ENCODE peak calls at places on chromosome 11, in six cellular contexts. M, A, P, Y, O and E are unnamed samples.

GRCh38 chr11:133903875-133904817 is 52.6 kb downstream of the IGSF9B start:
- DNase-seq in M (no peak), A (no peak), P (no peak), Y (no peak), O (no peak), E (no peak)

GRCh38 chr11:3227568-3228444 is 4.4 kb downstream of the MRGPRE start:
- DNase-seq in M (no peak), A (no peak), P (no peak), Y (no peak), O (no peak), E (no peak)

GRCh38 chr11:32056445-32056844 is 34.4 kb upstream of the RCN1 start:
- DNase-seq in M (no peak), A (no peak), P (no peak), Y (peak; percentile 42), O (peak; percentile 57), E (no peak)

GRCh38 chr11:46710821-46711269 is 8.2 kb upstream of the F2 start:
- DNase-seq in M (no peak), A (peak; percentile 97), P (no peak), Y (peak; percentile 95), O (peak; percentile 40), E (no peak)

GRCh38 chr11:36469063-36469462 is 41.0 kb downstream of the TRAF6 start:
- DNase-seq in M (no peak), A (no peak), P (peak; percentile 27), Y (no peak), O (no peak), E (peak; percentile 73)

GRCh38 chr11:1123970-1124369 is 33.8 kb upstream of the MUC5AC start:
- DNase-seq in M (no peak), A (no peak), P (no peak), Y (no peak), O (no peak), E (peak; percentile 56)

GRCh38 chr11:72328366-72329224 is 84.6 kb upstream of the PHOX2A start:
- DNase-seq in M (no peak), A (peak; percentile 42), P (no peak), Y (peak; percentile 46), O (no peak), E (no peak)

GRCh38 chr11:93895106-93895862 is 44.9 kb upstream of the VSTM5 start:
- DNase-seq in M (peak; percentile 54), A (peak; percentile 82), P (peak; percentile 5), Y (peak; percentile 75), O (peak; percentile 48), E (peak; percentile 91)

GRCh38 chr11:119671561-119672015 is 57.4 kb downstream of the NECTIN1 start:
- DNase-seq in M (no peak), A (peak; percentile 55), P (no peak), Y (peak; percentile 82), O (no peak), E (no peak)

GRCh38 chr11:114092478-114092877 is 33.0 kb downstream of the ZBTB16 start:
- DNase-seq in M (no peak), A (no peak), P (no peak), Y (no peak), O (no peak), E (no peak)
- H2AFZ ChIP-seq in M (no peak overlapping the region), A (no peak overlapping the region), P (no peak overlapping the region), Y (no peak overlapping the region), O (no peak overlapping the region), E (no peak overlapping the region)

GRCh38 chr11:12754582-12755250 is 80.5 kb downstream of the TEAD1 start:
- DNase-seq in M (no peak), A (no peak), P (no peak), Y (no peak), O (peak; percentile 42), E (no peak)
- H3K4me2 ChIP-seq in M (no peak overlapping the region), A (peak overlapping the region; percentile 24), P (no peak overlapping the region), Y (no peak overlapping the region), O (no peak overlapping the region), E (no peak overlapping the region)

GRCh38 chr11:12715941-12716340 is 41.7 kb downstream of the TEAD1 start:
- DNase-seq in M (no peak), A (no peak), P (no peak), Y (no peak), O (no peak), E (no peak)

GRCh38 chr11:12721816-12722604 is 47.8 kb downstream of the TEAD1 start:
- DNase-seq in M (no peak), A (no peak), P (no peak), Y (no peak), O (no peak), E (no peak)

GRCh38 chr11:12716816-12717215 is 42.6 kb downstream of the TEAD1 start:
- DNase-seq in M (no peak), A (no peak), P (no peak), Y (no peak), O (no peak), E (no peak)

GRCh38 chr11:12717851-12718291 is 43.6 kb downstream of the TEAD1 start:
- DNase-seq in M (no peak), A (no peak), P (peak; percentile 82), Y (no peak), O (peak; percentile 76), E (no peak)

GRCh38 chr11:12719221-12719620 is 45.0 kb downstream of the TEAD1 start:
- DNase-seq in M (peak; percentile 20), A (peak; percentile 43), P (no peak), Y (peak; percentile 34), O (no peak), E (no peak)
- H3K9ac ChIP-seq in M (no peak overlapping the region), A (no peak overlapping the region), P (no peak overlapping the region), Y (no peak overlapping the region), O (no peak overlapping the region), E (no peak overlapping the region)

GRCh38 chr11:126415669-126416420 is 60.4 kb downstream of the ST3GAL4 start:
- DNase-seq in M (no peak), A (no peak), P (no peak), Y (peak; percentile 93), O (no peak), E (no peak)
- H2AFZ ChIP-seq in M (no peak overlapping the region), A (peak overlapping the region; percentile 92), P (no peak overlapping the region), Y (peak overlapping the region; percentile 37), O (peak overlapping the region; percentile 10), E (peak overlapping the region; percentile 87)

GRCh38 chr11:15685311-15685710 is 570.6 kb downstream of the INSC start:
- DNase-seq in M (no peak), A (no peak), P (no peak), Y (no peak), O (no peak), E (no peak)

GRCh38 chr11:15688351-15688792 is 573.6 kb downstream of the INSC start:
- DNase-seq in M (no peak), A (peak; percentile 68), P (no peak), Y (peak; percentile 45), O (peak; percentile 55), E (no peak)

GRCh38 chr11:15687342-15687741 is 572.6 kb downstream of the INSC start:
- DNase-seq in M (no peak), A (peak; percentile 24), P (no peak), Y (no peak), O (peak; percentile 33), E (no peak)

GRCh38 chr11:15683528-15683927 is 568.8 kb downstream of the INSC start:
- DNase-seq in M (no peak), A (no peak), P (no peak), Y (no peak), O (no peak), E (no peak)
- H3K4me2 ChIP-seq in M (no peak overlapping the region), A (no peak overlapping the region), P (no peak overlapping the region), Y (no peak overlapping the region), O (no peak overlapping the region), E (no peak overlapping the region)